ENCODE peak calls at places on chromosome 15, in four cellular contexts. N is RWPE1, D is breast epithelium, V is left ventricle myocardium inferior. W is an unnamed sample.

GRCh38 chr15:56824174-56824573 is 90.9 kb upstream of the ZNF280D start:
- DNase-seq in N (no peak), D (no peak), V (no peak), W (no peak)

GRCh38 chr15:93467327-93467726 is 378.3 kb upstream of the RGMA start:
- DNase-seq in N (no peak), D (no peak), V (peak), W (no peak)

GRCh38 chr15:41512078-41512394 is 1.6 kb downstream of the LTK start:
- DNase-seq in N (no peak), D (no peak), V (no peak), W (no peak)

GRCh38 chr15:72231847-72232461 is 964 bp upstream of the PKM start:
- DNase-seq in N (peak), D (no peak), V (no peak), W (no peak)

GRCh38 chr15:79349526-79349925 is 38.6 kb downstream of the TMED3 start:
- DNase-seq in N (no peak), D (no peak), V (no peak), W (no peak)

GRCh38 chr15:78840661-78841060 is 29.4 kb upstream of the ADAMTS7 start:
- DNase-seq in N (no peak), D (no peak), V (no peak), W (no peak)

GRCh38 chr15:82184355-82184754 is 78.2 kb downstream of the EFL1 start:
- DNase-seq in N (no peak), D (no peak), V (no peak), W (no peak)

GRCh38 chr15:74913041-74913440 is 6.4 kb upstream of the FAM219B start:
- DNase-seq in N (no peak), D (no peak), V (no peak), W (no peak)

GRCh38 chr15:38038659-38039442 is 104.4 kb downstream of the TMCO5A start:
- DNase-seq in N (peak), D (no peak), V (no peak), W (no peak)

DNA sequence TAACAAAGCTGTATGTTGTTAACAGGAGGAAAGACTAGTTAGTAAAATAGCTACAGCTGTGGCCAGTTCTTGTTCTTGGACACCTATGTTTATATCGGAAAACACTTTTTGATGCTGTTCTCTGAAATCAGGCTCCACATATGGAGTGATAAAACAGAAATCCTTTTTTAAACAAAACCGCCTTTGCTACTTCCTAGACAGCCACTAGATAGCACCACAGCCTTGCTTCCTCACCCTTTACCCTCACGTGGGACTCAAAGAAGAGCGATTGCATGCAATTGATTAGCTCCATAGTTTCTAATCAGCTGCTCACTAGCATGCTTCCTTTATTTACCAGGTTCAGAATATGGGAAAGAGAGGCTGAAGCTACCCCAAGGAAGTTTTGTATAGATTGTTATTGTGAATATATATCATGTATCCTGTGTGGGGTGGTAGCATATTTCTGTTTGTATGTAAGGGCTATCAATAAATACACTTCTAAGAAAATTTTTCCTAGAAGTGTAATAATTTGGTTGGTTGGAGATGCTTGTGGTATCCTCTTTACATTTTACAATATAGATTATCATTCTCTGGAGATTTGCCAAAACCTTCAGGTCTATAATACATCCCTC is 4.3 kb upstream of the MTFMT start:
- DNase-seq in N (peak), D (no peak), V (no peak), W (no peak)
- TF ChIP-seq CTCF in N (peak), D (peak), V (peak), W (no peak)

GRCh38 chr15:100918034-100918689 is 995 bp upstream of the LRRK1 start:
- DNase-seq in N (peak), D (peak), V (peak), W (peak)
- TF ChIP-seq CTCF in N (peak), D (peak), V (peak), W (peak)

DNA sequence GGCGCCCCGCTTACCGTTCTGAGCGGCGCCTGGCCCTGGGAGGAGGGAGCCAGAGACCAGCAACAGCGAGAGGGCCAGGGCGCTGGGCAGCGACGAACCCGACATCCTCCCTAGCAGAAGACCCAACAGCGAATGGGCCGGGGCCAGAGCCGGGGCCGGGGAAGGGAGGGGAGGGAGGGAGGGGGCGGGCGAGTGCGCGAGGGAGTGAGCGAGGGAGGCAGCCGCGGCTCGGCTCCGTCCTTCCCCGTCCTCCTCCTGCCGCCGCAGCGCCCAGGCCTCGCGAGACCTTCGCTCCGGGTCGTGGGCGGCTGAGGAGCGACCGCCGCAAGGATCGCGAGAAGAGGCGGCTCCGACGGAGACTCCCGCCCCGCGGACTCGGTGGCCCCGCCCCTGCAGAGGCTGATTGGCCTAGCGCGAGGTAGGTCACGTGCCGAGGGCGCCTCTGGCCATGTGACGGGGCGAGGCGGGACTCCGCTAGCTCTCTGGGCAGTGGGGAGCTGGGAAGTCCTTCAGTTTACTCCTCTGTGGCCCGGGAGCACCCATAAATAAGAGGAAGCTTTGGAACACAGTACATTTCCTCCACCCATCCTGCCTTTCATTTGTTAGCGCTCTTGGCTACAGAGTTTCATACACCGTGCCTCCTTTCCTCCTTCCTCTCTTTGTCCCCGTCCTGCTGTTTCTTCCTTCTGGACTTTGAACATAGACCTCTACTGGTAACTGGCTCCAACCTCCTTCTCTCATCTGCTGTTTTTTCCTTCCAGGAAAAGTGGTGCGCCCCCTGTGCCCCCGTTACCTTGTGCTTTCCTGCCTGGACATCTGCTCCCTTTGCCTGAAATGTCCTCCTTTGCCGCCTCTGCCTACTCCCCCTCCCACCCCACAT is at the start of gene NPTN:
- DNase-seq in N (peak), D (peak), V (peak), W (peak)
- TF ChIP-seq CTCF in N (no peak), D (peak), V (no peak), W (no peak)

GRCh38 chr15:67520976-67521769 is at the start of gene C15orf61:
- DNase-seq in N (peak), D (peak), V (peak), W (peak)
- TF ChIP-seq CTCF in N (peak), D (no peak), V (no peak), W (no peak)

GRCh38 chr15:51699373-51699772 is 18.1 kb downstream of the SCG3 start:
- DNase-seq in N (no peak), D (no peak), V (no peak), W (no peak)
- TF ChIP-seq CTCF in N (no peak), D (no peak), V (no peak), W (no peak)

DNA sequence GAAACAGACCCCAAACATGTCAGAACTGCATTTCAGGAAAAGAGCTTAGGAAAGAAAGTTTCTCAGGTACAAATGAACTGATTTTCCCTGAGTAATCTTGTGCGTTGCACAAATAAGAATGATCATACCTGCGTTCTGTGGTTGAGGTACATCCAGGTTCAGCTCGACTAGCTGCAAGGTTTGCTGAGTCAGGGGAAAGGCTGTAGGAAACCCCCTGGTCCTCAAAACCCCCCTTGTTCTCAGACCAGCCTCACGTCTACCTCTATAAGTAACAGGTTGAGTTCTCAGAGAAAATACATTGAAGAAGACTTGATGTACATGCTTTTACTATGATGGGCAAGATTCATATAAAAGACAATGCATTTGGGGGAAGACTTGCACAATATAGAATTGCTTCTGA is 137.7 kb upstream of the ICE2 start:
- DNase-seq in N (no peak), D (no peak), V (no peak), W (no peak)
- TF ChIP-seq CTCF in N (no peak), D (no peak), V (no peak), W (no peak)